ENCODE peak calls at places on chromosome 14, in nine cellular contexts. One of them, this sample, is unnamed.

GRCh38 chr14:62706217-62706616 is 339.0 kb downstream of the KCNH5 start:
- DNase-seq in mesendoderm: no peak
- DNase-seq in CD8-positive, alpha-beta T cell: no peak
- DNase-seq in neuronal stem cell: no peak
- DNase-seq in Karpas-422: no peak
- DNase-seq in right cardiac atrium: no peak
- DNase-seq in right lobe of liver: no peak
- DNase-seq in hepatocyte: no peak
- DNase-seq in fibroblast of lung: peak; percentile 14
- DNase-seq in this sample: no peak

GRCh38 chr14:40365305-40365704 is 933.1 kb upstream of the FBXO33 start:
- DNase-seq in mesendoderm: no peak
- DNase-seq in CD8-positive, alpha-beta T cell: no peak
- DNase-seq in neuronal stem cell: no peak
- DNase-seq in Karpas-422: no peak
- DNase-seq in right cardiac atrium: no peak
- DNase-seq in right lobe of liver: no peak
- DNase-seq in hepatocyte: no peak
- DNase-seq in fibroblast of lung: no peak
- DNase-seq in this sample: no peak

GRCh38 chr14:28754209-28754985 is 12.2 kb upstream of the FOXG1 start:
- DNase-seq in mesendoderm: peak; percentile 65
- DNase-seq in CD8-positive, alpha-beta T cell: no peak
- DNase-seq in neuronal stem cell: no peak
- DNase-seq in Karpas-422: peak; percentile 83
- DNase-seq in right cardiac atrium: no peak
- DNase-seq in right lobe of liver: no peak
- DNase-seq in hepatocyte: peak; percentile 64
- DNase-seq in fibroblast of lung: peak; percentile 29
- DNase-seq in this sample: no peak

GRCh38 chr14:82192387-82192786 is 658.7 kb upstream of the SEL1L start:
- DNase-seq in mesendoderm: no peak
- DNase-seq in CD8-positive, alpha-beta T cell: no peak
- DNase-seq in neuronal stem cell: no peak
- DNase-seq in Karpas-422: no peak
- DNase-seq in right cardiac atrium: no peak
- DNase-seq in right lobe of liver: no peak
- DNase-seq in hepatocyte: no peak
- DNase-seq in fibroblast of lung: no peak
- DNase-seq in this sample: no peak

GRCh38 chr14:19823765-19824164 is 20.2 kb downstream of the OR4N2 start:
- DNase-seq in mesendoderm: no peak
- DNase-seq in CD8-positive, alpha-beta T cell: no peak
- DNase-seq in neuronal stem cell: no peak
- DNase-seq in Karpas-422: no peak
- DNase-seq in right cardiac atrium: no peak
- DNase-seq in right lobe of liver: no peak
- DNase-seq in hepatocyte: no peak
- DNase-seq in fibroblast of lung: peak; percentile 7
- DNase-seq in this sample: no peak

GRCh38 chr14:89182326-89182725 is 234.7 kb downstream of the FOXN3 start:
- DNase-seq in mesendoderm: peak; percentile 76
- DNase-seq in CD8-positive, alpha-beta T cell: no peak
- DNase-seq in neuronal stem cell: no peak
- DNase-seq in Karpas-422: no peak
- DNase-seq in right cardiac atrium: no peak
- DNase-seq in right lobe of liver: no peak
- DNase-seq in hepatocyte: no peak
- DNase-seq in fibroblast of lung: no peak
- DNase-seq in this sample: no peak

GRCh38 chr14:101109347-101109638 is 205.8 kb upstream of the RTL1 start:
- DNase-seq in mesendoderm: no peak
- DNase-seq in CD8-positive, alpha-beta T cell: no peak
- DNase-seq in neuronal stem cell: no peak
- DNase-seq in Karpas-422: no peak
- DNase-seq in right cardiac atrium: no peak
- DNase-seq in right lobe of liver: no peak
- DNase-seq in hepatocyte: no peak
- DNase-seq in fibroblast of lung: no peak
- DNase-seq in this sample: no peak

GRCh38 chr14:61110683-61111082 is 129.6 kb downstream of the SLC38A6 start:
- DNase-seq in mesendoderm: no peak
- DNase-seq in CD8-positive, alpha-beta T cell: no peak
- DNase-seq in neuronal stem cell: no peak
- DNase-seq in Karpas-422: no peak
- DNase-seq in right cardiac atrium: no peak
- DNase-seq in right lobe of liver: no peak
- DNase-seq in hepatocyte: no peak
- DNase-seq in fibroblast of lung: no peak
- DNase-seq in this sample: no peak

GRCh38 chr14:64817631-64818030 is 62.1 kb downstream of the SPTB start:
- DNase-seq in mesendoderm: no peak
- DNase-seq in CD8-positive, alpha-beta T cell: no peak
- DNase-seq in neuronal stem cell: no peak
- DNase-seq in Karpas-422: no peak
- DNase-seq in right cardiac atrium: no peak
- DNase-seq in right lobe of liver: no peak
- DNase-seq in hepatocyte: no peak
- DNase-seq in fibroblast of lung: peak; percentile 21
- DNase-seq in this sample: no peak

GRCh38 chr14:64680013-64680674 is 24.1 kb upstream of the PLEKHG3 start:
- DNase-seq in mesendoderm: no peak
- DNase-seq in CD8-positive, alpha-beta T cell: no peak
- DNase-seq in neuronal stem cell: no peak
- DNase-seq in Karpas-422: no peak
- DNase-seq in right cardiac atrium: peak; percentile 70
- DNase-seq in right lobe of liver: no peak
- DNase-seq in hepatocyte: peak; percentile 60
- DNase-seq in fibroblast of lung: peak; percentile 24
- DNase-seq in this sample: peak; percentile 80

GRCh38 chr14:92122351-92122677 is 545 bp downstream of the CPSF2 start:
- DNase-seq in mesendoderm: peak; percentile 74
- DNase-seq in CD8-positive, alpha-beta T cell: peak; percentile 53
- DNase-seq in neuronal stem cell: peak; percentile 37
- DNase-seq in Karpas-422: peak; percentile 80
- DNase-seq in right cardiac atrium: no peak
- DNase-seq in right lobe of liver: no peak
- DNase-seq in hepatocyte: no peak
- DNase-seq in fibroblast of lung: peak; percentile 33
- DNase-seq in this sample: no peak

GRCh38 chr14:33966276-33966675 is 15.4 kb upstream of the EGLN3 start:
- DNase-seq in mesendoderm: peak; percentile 57
- DNase-seq in CD8-positive, alpha-beta T cell: no peak
- DNase-seq in neuronal stem cell: no peak
- DNase-seq in Karpas-422: no peak
- DNase-seq in right cardiac atrium: no peak
- DNase-seq in right lobe of liver: no peak
- DNase-seq in hepatocyte: no peak
- DNase-seq in fibroblast of lung: no peak
- DNase-seq in this sample: no peak

DNA sequence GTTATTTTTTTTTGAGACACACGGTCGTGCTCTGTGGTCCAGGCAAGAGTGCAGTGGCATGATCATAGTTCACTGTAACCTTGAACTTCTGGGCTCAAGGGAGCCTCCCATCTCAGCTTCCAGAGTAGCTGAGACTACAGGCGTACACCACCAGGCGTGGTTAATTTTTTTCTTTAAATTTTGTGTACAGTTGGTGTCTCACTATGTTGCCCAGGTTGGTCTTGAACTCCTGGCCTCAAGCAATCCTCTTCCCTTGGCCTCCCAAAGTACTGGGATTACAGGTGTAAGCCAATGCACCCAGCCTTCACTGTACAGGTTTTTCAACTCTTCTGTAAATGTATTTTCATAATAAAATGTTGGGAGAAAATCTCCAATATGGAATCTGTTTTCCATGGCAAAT is 5.7 kb upstream of the KLC1 start:
- DNase-seq in mesendoderm: no peak
- DNase-seq in CD8-positive, alpha-beta T cell: no peak
- DNase-seq in neuronal stem cell: no peak
- DNase-seq in Karpas-422: no peak
- DNase-seq in right cardiac atrium: no peak
- DNase-seq in right lobe of liver: no peak
- DNase-seq in hepatocyte: no peak
- DNase-seq in fibroblast of lung: no peak
- DNase-seq in this sample: no peak
- H3K4me1 ChIP-seq in mesendoderm: no peaks in the 10 kb centered on the region
- H3K4me1 ChIP-seq in CD8-positive, alpha-beta T cell: peaks cover 29% of the 10 kb centered on the region
- H3K4me1 ChIP-seq in neuronal stem cell: peaks cover 3% of the 10 kb centered on the region
- H3K4me1 ChIP-seq in Karpas-422: peaks cover 46% of the 10 kb centered on the region
- H3K4me1 ChIP-seq in right cardiac atrium: peaks cover 4% of the 10 kb centered on the region
- H3K4me1 ChIP-seq in right lobe of liver: peaks cover 5% of the 10 kb centered on the region
- H3K4me1 ChIP-seq in hepatocyte: peaks cover 7% of the 10 kb centered on the region
- H3K4me1 ChIP-seq in fibroblast of lung: peaks cover 21% of the 10 kb centered on the region
- H3K4me1 ChIP-seq in this sample: no peaks in the 10 kb centered on the region

GRCh38 chr14:105069554-105069886 is 4.3 kb upstream of the GPR132 start:
- DNase-seq in mesendoderm: no peak
- DNase-seq in CD8-positive, alpha-beta T cell: no peak
- DNase-seq in neuronal stem cell: no peak
- DNase-seq in Karpas-422: no peak
- DNase-seq in right cardiac atrium: no peak
- DNase-seq in right lobe of liver: peak; percentile 59
- DNase-seq in hepatocyte: no peak
- DNase-seq in fibroblast of lung: no peak
- DNase-seq in this sample: no peak

GRCh38 chr14:105071326-105071725 is 6.1 kb upstream of the GPR132 start:
- DNase-seq in mesendoderm: no peak
- DNase-seq in CD8-positive, alpha-beta T cell: no peak
- DNase-seq in neuronal stem cell: no peak
- DNase-seq in Karpas-422: no peak
- DNase-seq in right cardiac atrium: peak; percentile 20
- DNase-seq in right lobe of liver: no peak
- DNase-seq in hepatocyte: no peak
- DNase-seq in fibroblast of lung: no peak
- DNase-seq in this sample: no peak

GRCh38 chr14:105070760-105071137 is 5.5 kb upstream of the GPR132 start:
- DNase-seq in mesendoderm: no peak
- DNase-seq in CD8-positive, alpha-beta T cell: no peak
- DNase-seq in neuronal stem cell: no peak
- DNase-seq in Karpas-422: no peak
- DNase-seq in right cardiac atrium: peak; percentile 16
- DNase-seq in right lobe of liver: no peak
- DNase-seq in hepatocyte: no peak
- DNase-seq in fibroblast of lung: no peak
- DNase-seq in this sample: no peak

GRCh38 chr14:105068818-105069217 is 3.6 kb upstream of the GPR132 start:
- DNase-seq in mesendoderm: no peak
- DNase-seq in CD8-positive, alpha-beta T cell: no peak
- DNase-seq in neuronal stem cell: no peak
- DNase-seq in Karpas-422: no peak
- DNase-seq in right cardiac atrium: no peak
- DNase-seq in right lobe of liver: no peak
- DNase-seq in hepatocyte: no peak
- DNase-seq in fibroblast of lung: no peak
- DNase-seq in this sample: no peak

GRCh38 chr14:105069887-105070759 is 4.9 kb upstream of the GPR132 start:
- DNase-seq in mesendoderm: no peak
- DNase-seq in CD8-positive, alpha-beta T cell: no peak
- DNase-seq in neuronal stem cell: no peak
- DNase-seq in Karpas-422: no peak
- DNase-seq in right cardiac atrium: peak; percentile 73
- DNase-seq in right lobe of liver: no peak
- DNase-seq in hepatocyte: peak; percentile 8
- DNase-seq in fibroblast of lung: no peak
- DNase-seq in this sample: peak; percentile 80
- H3K4me3 ChIP-seq in mesendoderm: no peak overlapping the region
- H3K4me3 ChIP-seq in CD8-positive, alpha-beta T cell: no peak overlapping the region
- H3K4me3 ChIP-seq in neuronal stem cell: no peak overlapping the region
- H3K4me3 ChIP-seq in Karpas-422: no peak overlapping the region
- H3K4me3 ChIP-seq in right cardiac atrium: no peak overlapping the region
- H3K4me3 ChIP-seq in right lobe of liver: no peak overlapping the region
- H3K4me3 ChIP-seq in hepatocyte: no peak overlapping the region
- H3K4me3 ChIP-seq in fibroblast of lung: no peak overlapping the region
- H3K4me3 ChIP-seq in this sample: no peak overlapping the region

DNA sequence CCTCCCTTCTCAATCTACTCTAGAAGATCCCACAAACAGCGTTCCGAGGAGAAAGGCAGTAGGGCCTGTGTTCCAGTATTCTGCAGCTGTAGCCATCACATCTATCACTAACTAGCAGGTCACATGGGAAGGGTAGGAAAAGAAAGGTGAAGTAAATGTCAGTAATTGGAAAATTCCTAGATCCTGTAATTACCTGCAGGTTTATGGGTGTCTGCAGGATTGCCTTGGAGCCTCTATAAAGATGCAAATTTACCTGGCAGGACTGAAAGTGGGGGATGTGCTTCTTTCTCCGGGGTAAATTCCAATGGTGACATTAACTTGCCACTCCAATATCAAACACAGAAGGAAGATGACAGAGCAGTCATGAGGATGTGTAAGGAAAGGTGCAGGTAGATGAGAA is 77.8 kb downstream of the FERMT2 start:
- DNase-seq in mesendoderm: no peak
- DNase-seq in CD8-positive, alpha-beta T cell: no peak
- DNase-seq in neuronal stem cell: no peak
- DNase-seq in Karpas-422: no peak
- DNase-seq in right cardiac atrium: no peak
- DNase-seq in right lobe of liver: no peak
- DNase-seq in hepatocyte: no peak
- DNase-seq in fibroblast of lung: no peak
- DNase-seq in this sample: no peak
- H3K27ac ChIP-seq in mesendoderm: no peak overlapping the region
- H3K27ac ChIP-seq in CD8-positive, alpha-beta T cell: no peak overlapping the region
- H3K27ac ChIP-seq in neuronal stem cell: no peak overlapping the region
- H3K27ac ChIP-seq in Karpas-422: no peak overlapping the region
- H3K27ac ChIP-seq in right cardiac atrium: no peak overlapping the region
- H3K27ac ChIP-seq in right lobe of liver: peak overlapping the region; percentile 58
- H3K27ac ChIP-seq in hepatocyte: peak overlapping the region; percentile 26
- H3K27ac ChIP-seq in fibroblast of lung: no peak overlapping the region
- H3K27ac ChIP-seq in this sample: peak overlapping the region; percentile 36

DNA sequence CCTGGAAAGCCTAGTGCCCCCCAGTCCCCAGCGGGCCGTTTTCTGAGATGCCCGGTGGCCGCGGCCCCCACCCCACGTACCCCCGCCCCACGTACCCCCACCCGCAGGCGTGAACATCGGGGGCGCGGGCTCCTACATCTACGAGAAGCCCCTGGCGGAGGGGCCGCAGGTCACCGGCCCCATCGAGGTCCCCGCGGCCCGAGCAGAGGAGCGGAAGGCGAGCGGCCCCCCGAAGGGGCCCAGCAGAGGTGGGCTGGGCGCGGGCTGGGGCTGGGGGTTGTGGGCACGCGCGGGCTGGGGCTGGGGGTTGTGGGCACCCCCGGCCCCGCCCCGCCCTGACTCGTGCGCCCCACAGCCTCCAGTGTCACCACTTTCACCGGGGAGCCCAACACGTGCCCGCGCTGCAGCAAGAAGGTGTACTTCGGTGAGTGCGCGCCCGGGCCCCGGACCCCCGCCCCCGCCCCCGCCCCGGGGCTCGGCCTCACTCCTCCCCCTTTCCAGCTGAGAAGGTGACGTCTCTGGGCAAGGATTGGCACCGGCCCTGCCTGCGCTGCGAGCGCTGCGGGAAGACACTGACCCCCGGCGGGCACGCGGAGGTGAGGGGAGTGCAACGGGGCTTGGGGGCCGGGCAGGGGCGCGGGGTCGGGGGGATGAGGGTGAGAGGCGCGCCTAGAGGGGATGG is 4.1 kb downstream of the CRIP2 start:
- DNase-seq in mesendoderm: peak; percentile 34
- DNase-seq in CD8-positive, alpha-beta T cell: no peak
- DNase-seq in neuronal stem cell: no peak
- DNase-seq in Karpas-422: no peak
- DNase-seq in right cardiac atrium: peak; percentile 67
- DNase-seq in right lobe of liver: no peak
- DNase-seq in hepatocyte: no peak
- DNase-seq in fibroblast of lung: no peak
- DNase-seq in this sample: no peak
- H3K4me1 ChIP-seq in mesendoderm: peaks cover 9% of the 10 kb centered on the region
- H3K4me1 ChIP-seq in CD8-positive, alpha-beta T cell: peaks cover 81% of the 10 kb centered on the region
- H3K4me1 ChIP-seq in neuronal stem cell: peaks cover 41% of the 10 kb centered on the region
- H3K4me1 ChIP-seq in Karpas-422: peaks cover 34% of the 10 kb centered on the region
- H3K4me1 ChIP-seq in right cardiac atrium: peaks cover 8% of the 10 kb centered on the region
- H3K4me1 ChIP-seq in right lobe of liver: peaks cover 51% of the 10 kb centered on the region
- H3K4me1 ChIP-seq in hepatocyte: peaks cover 40% of the 10 kb centered on the region
- H3K4me1 ChIP-seq in fibroblast of lung: peaks cover 29% of the 10 kb centered on the region
- H3K4me1 ChIP-seq in this sample: no peaks in the 10 kb centered on the region